ENCODE peak calls at places on chromosomes 13 and 19, in four cellular contexts. One of them, this sample, is unnamed. For H3K36me3, the result is how much of the 10 kb centered on the place peaks cover.

GRCh38 chr19:17332677-17333581 is 1.7 kb downstream of the ANO8 start:
- DNase-seq in HepG2: peak
- DNase-seq in GM12878: peak
- DNase-seq in K562: peak
- DNase-seq in this sample: peak

GRCh38 chr13:26424181-26424580 is 133.3 kb upstream of the WASF3 start:
- DNase-seq in K562: no peak
- DNase-seq in HepG2: no peak
- DNase-seq in GM12878: no peak
- DNase-seq in this sample: no peak

GRCh38 chr19:4831351-4832340 is at the start of gene TICAM1:
- DNase-seq in HepG2: no peak
- DNase-seq in K562: peak
- DNase-seq in GM12878: no peak
- DNase-seq in this sample: peak

GRCh38 chr13:33352520-33352919 is 67.0 kb upstream of the STARD13 start:
- DNase-seq in GM12878: no peak
- DNase-seq in HepG2: no peak
- DNase-seq in K562: no peak
- DNase-seq in this sample: no peak

GRCh38 chr13:96034662-96035061 is 18.5 kb downstream of the UGGT2 start:
- DNase-seq in HepG2: no peak
- DNase-seq in K562: no peak
- DNase-seq in GM12878: no peak
- DNase-seq in this sample: no peak

GRCh38 chr13:74835579-74835978 is 646.4 kb downstream of the TBC1D4 start:
- DNase-seq in HepG2: no peak
- DNase-seq in K562: no peak
- DNase-seq in GM12878: no peak
- DNase-seq in this sample: no peak

GRCh38 chr13:69828527-69828926 is 279.1 kb upstream of the ATXN8OS start:
- DNase-seq in GM12878: no peak
- DNase-seq in HepG2: no peak
- DNase-seq in K562: no peak
- DNase-seq in this sample: no peak

GRCh38 chr19:35023428-35023827 is 6.8 kb upstream of the SCN1B start:
- DNase-seq in HepG2: no peak
- DNase-seq in K562: no peak
- DNase-seq in GM12878: no peak
- DNase-seq in this sample: no peak

GRCh38 chr19:16070366-16070990 is 5.8 kb upstream of the TPM4 start:
- DNase-seq in K562: peak
- DNase-seq in GM12878: no peak
- DNase-seq in HepG2: peak
- DNase-seq in this sample: peak

GRCh38 chr13:37241786-37242185 is 136.3 kb upstream of the CSNK1A1L start:
- DNase-seq in HepG2: no peak
- DNase-seq in GM12878: no peak
- DNase-seq in K562: no peak
- DNase-seq in this sample: no peak

GRCh38 chr19:47421844-47422395 is 2.6 kb upstream of the MEIS3 start:
- DNase-seq in HepG2: no peak
- DNase-seq in GM12878: no peak
- DNase-seq in K562: peak
- DNase-seq in this sample: no peak

GRCh38 chr13:110405597-110406450 is 98.7 kb downstream of the COL4A2 start:
- DNase-seq in HepG2: no peak
- DNase-seq in GM12878: no peak
- DNase-seq in K562: no peak
- DNase-seq in this sample: no peak

GRCh38 chr19:48135411-48135810 is 24.8 kb upstream of the PLA2G4C start:
- DNase-seq in GM12878: no peak
- DNase-seq in K562: no peak
- DNase-seq in HepG2: no peak
- DNase-seq in this sample: peak

GRCh38 chr19:10612515-10613119 is 12.7 kb upstream of the SLC44A2 start:
- DNase-seq in K562: no peak
- DNase-seq in HepG2: no peak
- DNase-seq in GM12878: no peak
- DNase-seq in this sample: no peak

GRCh38 chr13:50527612-50528509 is 315.6 kb downstream of the DLEU7 start:
- DNase-seq in K562: no peak
- DNase-seq in GM12878: no peak
- DNase-seq in HepG2: no peak
- DNase-seq in this sample: no peak

GRCh38 chr13:43544011-43544410 is 242.8 kb downstream of the ENOX1 start:
- DNase-seq in HepG2: no peak
- DNase-seq in GM12878: no peak
- DNase-seq in K562: no peak
- DNase-seq in this sample: no peak

GRCh38 chr13:34567558-34567957 is 374.5 kb upstream of the NBEA start:
- DNase-seq in GM12878: no peak
- DNase-seq in K562: no peak
- DNase-seq in HepG2: peak
- DNase-seq in this sample: no peak
- H3K4me2 ChIP-seq in GM12878: no peak
- H3K4me2 ChIP-seq in K562: no peak
- H3K4me2 ChIP-seq in HepG2: no peak
- H3K4me2 ChIP-seq in this sample: no peak

GRCh38 chr19:39060130-39060529 is 24.0 kb upstream of the ACP7 start:
- DNase-seq in GM12878: no peak
- DNase-seq in K562: no peak
- DNase-seq in HepG2: no peak
- DNase-seq in this sample: no peak

GRCh38 chr19:39064405-39064804 is 19.8 kb upstream of the ACP7 start:
- DNase-seq in K562: no peak
- DNase-seq in GM12878: no peak
- DNase-seq in HepG2: no peak
- DNase-seq in this sample: no peak

GRCh38 chr19:39057615-39058014 is 25.3 kb upstream of the FBXO27 start:
- DNase-seq in HepG2: no peak
- DNase-seq in K562: no peak
- DNase-seq in GM12878: no peak
- DNase-seq in this sample: no peak

GRCh38 chr19:39054091-39054470 is 21.7 kb upstream of the FBXO27 start:
- DNase-seq in K562: no peak
- DNase-seq in HepG2: no peak
- DNase-seq in GM12878: no peak
- DNase-seq in this sample: no peak

GRCh38 chr19:39059302-39059701 is 24.9 kb upstream of the ACP7 start:
- DNase-seq in K562: no peak
- DNase-seq in HepG2: no peak
- DNase-seq in GM12878: no peak
- DNase-seq in this sample: no peak
- TF ChIP-seq MYC in K562: no peak
- TF ChIP-seq MYC in HepG2: no peak
- TF ChIP-seq MYC in GM12878: no peak
- TF ChIP-seq MYC in this sample: no peak

DNA sequence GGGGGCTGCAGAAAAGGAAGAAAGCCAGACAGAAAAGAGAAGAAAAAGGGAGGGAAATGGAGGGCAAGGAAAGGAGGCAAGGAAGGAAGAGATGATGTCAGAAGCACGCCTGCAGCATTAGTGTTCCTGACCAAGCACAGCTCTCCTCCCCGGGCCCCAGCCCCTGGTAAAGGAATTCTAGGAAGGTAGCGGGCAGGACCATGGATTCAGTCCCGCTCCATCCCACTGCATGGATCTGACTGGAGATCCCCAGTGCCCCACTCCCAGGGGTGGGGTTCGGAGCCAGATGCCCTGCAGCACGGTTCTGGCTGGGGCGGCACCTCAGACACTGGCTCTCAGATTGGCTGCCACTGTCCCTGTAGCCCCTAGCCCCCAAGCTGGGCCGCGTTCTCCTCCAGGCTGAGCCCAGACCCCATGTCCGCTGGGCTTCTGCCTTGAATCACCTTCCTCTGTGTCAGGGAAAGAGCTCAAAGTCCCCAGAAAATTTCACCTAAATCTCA is 59.8 kb downstream of the TSHZ3 start:
- DNase-seq in K562: no peak
- DNase-seq in HepG2: no peak
- DNase-seq in GM12878: no peak
- DNase-seq in this sample: no peak
- H3K36me3 ChIP-seq in K562: under half
- H3K36me3 ChIP-seq in HepG2: under half
- H3K36me3 ChIP-seq in GM12878: under half
- H3K36me3 ChIP-seq in this sample: under half

GRCh38 chr13:86109107-86109506 is 309.9 kb upstream of the SLITRK6 start:
- DNase-seq in HepG2: no peak
- DNase-seq in GM12878: no peak
- DNase-seq in K562: no peak
- DNase-seq in this sample: no peak
- H3K4me2 ChIP-seq in HepG2: no peak
- H3K4me2 ChIP-seq in GM12878: no peak
- H3K4me2 ChIP-seq in K562: no peak
- H3K4me2 ChIP-seq in this sample: no peak

DNA sequence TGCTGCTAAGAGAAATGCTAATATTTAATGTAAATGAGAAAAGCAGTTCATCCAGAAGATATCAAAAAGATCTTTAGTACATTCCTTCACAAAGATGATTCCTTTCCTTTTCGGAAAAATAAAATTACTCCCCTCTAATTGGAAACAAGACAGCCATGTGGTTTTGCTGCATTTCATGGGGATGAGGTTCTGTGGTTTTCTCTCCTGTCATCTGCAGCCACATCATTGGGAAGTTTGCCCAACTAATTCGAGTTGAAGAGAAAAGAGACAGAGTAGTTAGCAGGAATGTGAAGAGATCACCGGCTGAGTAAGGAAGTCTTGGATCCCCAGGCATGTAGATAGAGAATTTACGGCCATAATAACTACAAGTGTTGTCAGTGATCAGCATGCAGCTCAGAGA is 122.1 kb downstream of the CYSLTR2 start:
- DNase-seq in K562: no peak
- DNase-seq in GM12878: no peak
- DNase-seq in HepG2: no peak
- DNase-seq in this sample: no peak
- TF ChIP-seq MYC in K562: no peak
- TF ChIP-seq MYC in GM12878: no peak
- TF ChIP-seq MYC in HepG2: no peak
- TF ChIP-seq MYC in this sample: no peak

This sample was measured in endothelial cell of umbilical vein.